ENCODE peak calls at places on chromosomes 5 and 9, in eight cellular contexts. E, I, X, O, U, Y, R and C are unnamed samples.

GRCh38 chr5:138282918-138283742 is 8.7 kb upstream of the GFRA3 start:
- DNase-seq in O (peak), X (peak), E (no peak), U (peak), I (peak), Y (peak), R (peak), C (peak)

GRCh38 chr9:78115073-78115472 is 83.5 kb upstream of the GNAQ start:
- DNase-seq in R (no peak), O (no peak), Y (no peak), E (no peak), I (peak), U (no peak), X (no peak), C (peak)

GRCh38 chr5:172235132-172235780 is 41.3 kb downstream of the EFCAB9 start:
- DNase-seq in Y (peak), E (no peak), O (no peak), X (no peak), U (no peak), I (peak), R (no peak), C (peak)

GRCh38 chr5:42522783-42523182 is 99.5 kb downstream of the GHR start:
- DNase-seq in I (no peak), O (no peak), U (no peak), Y (no peak), E (no peak), X (no peak), R (no peak), C (no peak)

GRCh38 chr9:128169925-128170324 is 9.9 kb downstream of the BBLN start:
- DNase-seq in I (no peak), E (no peak), O (peak), U (no peak), X (no peak), R (no peak), Y (no peak), C (no peak)

GRCh38 chr9:36486933-36487481 is 85.7 kb upstream of the MELK start:
- DNase-seq in Y (no peak), O (peak), E (peak), U (peak), R (peak), I (peak), X (peak), C (peak)

GRCh38 chr9:19471737-19472648 is 63.2 kb downstream of the ACER2 start:
- DNase-seq in E (peak), U (peak), Y (peak), I (peak), O (peak), R (peak), X (peak), C (peak)

GRCh38 chr5:87562068-87562467 is 149.3 kb upstream of the CCNH start:
- DNase-seq in X (no peak), I (no peak), E (no peak), Y (no peak), O (no peak), U (no peak), R (no peak), C (no peak)

GRCh38 chr5:149960272-149961185 is at the start of gene SLC26A2:
- DNase-seq in U (peak), R (peak), O (peak), X (peak), I (peak), Y (peak), E (peak), C (peak)

GRCh38 chr9:19533373-19533772 is 124.6 kb downstream of the ACER2 start:
- DNase-seq in Y (peak), X (no peak), O (no peak), U (no peak), R (no peak), E (no peak), I (no peak), C (no peak)

GRCh38 chr9:72442212-72442607 is 77.2 kb upstream of the ZFAND5 start:
- DNase-seq in X (no peak), Y (peak), I (no peak), E (no peak), U (no peak), R (no peak), O (no peak), C (no peak)

GRCh38 chr5:83331842-83332241 is 139.7 kb upstream of the VCAN start:
- DNase-seq in R (no peak), I (no peak), X (no peak), E (no peak), U (no peak), O (no peak), Y (peak), C (no peak)

GRCh38 chr5:167982-168660 is 23.2 kb upstream of the LRRC14B start:
- DNase-seq in O (no peak), I (no peak), Y (peak), E (no peak), U (no peak), R (no peak), X (peak), C (no peak)

GRCh38 chr9:95018099-95018927 is 291.8 kb downstream of the AOPEP start:
- DNase-seq in O (no peak), X (no peak), Y (peak), R (peak), U (no peak), E (no peak), I (no peak), C (no peak)

GRCh38 chr9:33350310-33350709 is 52.1 kb downstream of the AQP7 start:
- DNase-seq in X (no peak), U (no peak), Y (peak), O (no peak), I (no peak), R (no peak), E (no peak), C (no peak)

GRCh38 chr5:151745071-151745705 is 13.2 kb downstream of the ATOX1 start:
- DNase-seq in O (no peak), E (peak), I (no peak), X (no peak), R (no peak), Y (peak), U (peak), C (peak)

GRCh38 chr5:160929906-160930305 is 77.9 kb upstream of the ATP10B start:
- DNase-seq in X (no peak), O (no peak), I (no peak), E (no peak), U (no peak), Y (no peak), R (no peak), C (no peak)

GRCh38 chr5:81829242-81829641 is 78.3 kb upstream of the SSBP2 start:
- DNase-seq in U (no peak), O (no peak), I (no peak), X (no peak), Y (no peak), E (no peak), R (no peak), C (no peak)

GRCh38 chr9:85716031-85716877 is 25.5 kb downstream of the AGTPBP1 start:
- DNase-seq in R (no peak), I (peak), O (no peak), U (no peak), E (no peak), Y (no peak), X (no peak), C (peak)

GRCh38 chr5:65203746-65204145 is 278.0 kb downstream of the ADAMTS6 start:
- DNase-seq in R (no peak), Y (peak), I (no peak), O (no peak), X (no peak), U (no peak), E (no peak), C (no peak)

GRCh38 chr9:128555180-128555721 is 2.9 kb downstream of the SPTAN1 start:
- DNase-seq in I (no peak), X (no peak), U (peak), O (no peak), R (no peak), Y (peak), E (no peak), C (no peak)

GRCh38 chr5:149550608-149551226 is 522 bp downstream of the CSNK1A1 start:
- DNase-seq in Y (no peak), R (no peak), U (no peak), E (peak), I (peak), X (no peak), O (no peak), C (no peak)

GRCh38 chr5:150846651-150847333 is 471 bp downstream of the IRGM start:
- DNase-seq in U (peak), R (peak), X (peak), Y (peak), O (peak), E (peak), I (peak), C (peak)

GRCh38 chr9:114489928-114490327 is 15.3 kb downstream of the WHRN start:
- DNase-seq in O (no peak), E (no peak), I (no peak), Y (no peak), U (no peak), X (no peak), R (no peak), C (no peak)

GRCh38 chr9:20518735-20519134 is 103.6 kb downstream of the MLLT3 start:
- DNase-seq in Y (no peak), O (no peak), R (no peak), U (no peak), E (no peak), I (no peak), X (no peak), C (no peak)

GRCh38 chr9:91946825-91947224 is 3.2 kb downstream of the ROR2 start:
- DNase-seq in R (no peak), E (no peak), Y (peak), U (no peak), X (no peak), I (no peak), O (no peak), C (no peak)

GRCh38 chr5:6158974-6159863 is 219.1 kb downstream of the MED10 start:
- DNase-seq in Y (peak), E (no peak), U (no peak), X (no peak), R (no peak), O (no peak), I (no peak), C (no peak)

GRCh38 chr5:169893010-169893409 is 87.3 kb downstream of the INSYN2B start:
- DNase-seq in X (no peak), E (no peak), R (no peak), Y (no peak), I (no peak), U (no peak), O (no peak), C (no peak)

GRCh38 chr9:129141066-129142041 is 30.1 kb downstream of the PTPA start:
- DNase-seq in X (peak), O (peak), I (peak), R (peak), U (peak), E (peak), Y (peak), C (peak)

GRCh38 chr5:33311893-33312292 is 128.9 kb upstream of the TARS1 start:
- DNase-seq in U (no peak), X (no peak), E (no peak), I (no peak), Y (peak), O (no peak), R (no peak), C (no peak)

GRCh38 chr9:127634698-127635097 is 22.6 kb downstream of the STXBP1 start:
- DNase-seq in Y (no peak), R (no peak), E (no peak), O (peak), X (no peak), U (no peak), I (peak), C (peak)

GRCh38 chr5:11411621-11412020 is 492.6 kb downstream of the CTNND2 start:
- DNase-seq in U (no peak), I (no peak), Y (no peak), O (no peak), X (no peak), R (no peak), E (no peak), C (no peak)

GRCh38 chr9:120915854-120916495 is 10.6 kb downstream of the TRAF1 start:
- DNase-seq in E (no peak), R (no peak), U (no peak), I (peak), Y (no peak), X (no peak), O (peak), C (peak)

GRCh38 chr9:26744362-26744965 is 148.1 kb downstream of the CAAP1 start:
- DNase-seq in Y (peak), X (no peak), U (no peak), R (no peak), I (peak), E (no peak), O (no peak), C (peak)

GRCh38 chr5:68251804-68252648 is 36.5 kb downstream of the PIK3R1 start:
- DNase-seq in U (peak), Y (peak), O (no peak), I (no peak), E (no peak), X (peak), R (peak), C (no peak)
- H3K4me3 ChIP-seq in U (no peak), Y (no peak), O (no peak), I (no peak), E (no peak), X (no peak), R (peak), C (no peak)

GRCh38 chr5:113510836-113511451 is 2.5 kb upstream of the YTHDC2 start:
- DNase-seq in E (no peak), X (no peak), O (no peak), R (no peak), I (peak), U (no peak), Y (peak), C (peak)
- TF ChIP-seq CTCF in E (no peak), X (peak), O (peak), R (peak), I (peak), U (no peak), Y (peak), C (peak)

DNA sequence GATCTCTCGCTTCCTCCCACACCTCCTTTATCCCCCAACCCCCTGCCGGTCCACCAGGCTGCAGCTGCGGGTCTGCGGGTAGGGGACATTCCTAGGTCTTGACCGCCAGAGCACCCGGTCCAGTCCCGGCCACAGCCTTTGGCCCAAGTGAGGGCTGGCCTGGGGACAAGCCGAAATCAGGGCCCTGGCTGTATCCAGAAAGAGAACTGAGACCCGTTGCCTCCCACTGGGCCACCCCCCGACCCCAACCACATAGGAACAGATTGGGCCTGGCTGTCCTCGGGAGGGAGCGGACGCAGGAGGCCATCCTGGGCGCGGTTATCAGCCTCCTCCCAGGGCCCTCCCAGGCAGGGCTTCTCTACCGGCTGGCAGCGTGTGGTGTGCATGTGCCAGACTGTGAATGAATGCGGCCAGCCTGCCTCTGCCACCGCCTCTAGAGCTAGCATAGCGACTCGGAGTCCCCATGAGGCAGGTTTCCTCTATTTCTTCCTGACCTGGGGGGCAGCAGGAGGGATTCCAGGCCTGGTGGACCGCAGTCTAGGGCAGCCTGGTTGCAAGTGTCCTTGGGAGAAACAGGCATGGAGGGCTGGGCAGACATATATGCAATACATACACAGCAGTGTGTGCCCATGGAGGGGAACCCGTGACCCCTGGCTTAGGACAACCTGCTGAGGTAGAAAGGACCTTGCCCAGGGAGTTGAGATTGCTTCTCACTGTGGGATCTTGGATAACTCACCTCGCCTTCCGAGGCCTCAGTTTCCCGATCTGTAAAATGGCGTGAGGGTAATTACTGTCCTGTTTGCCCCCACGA is 1.2 kb downstream of the N4BP3 start:
- DNase-seq in E (peak), Y (no peak), R (no peak), X (no peak), O (no peak), I (peak), U (no peak), C (peak)
- H3K4me3 ChIP-seq in E (peak), Y (no peak), R (peak), X (no peak), O (peak), I (peak), U (peak), C (peak)

DNA sequence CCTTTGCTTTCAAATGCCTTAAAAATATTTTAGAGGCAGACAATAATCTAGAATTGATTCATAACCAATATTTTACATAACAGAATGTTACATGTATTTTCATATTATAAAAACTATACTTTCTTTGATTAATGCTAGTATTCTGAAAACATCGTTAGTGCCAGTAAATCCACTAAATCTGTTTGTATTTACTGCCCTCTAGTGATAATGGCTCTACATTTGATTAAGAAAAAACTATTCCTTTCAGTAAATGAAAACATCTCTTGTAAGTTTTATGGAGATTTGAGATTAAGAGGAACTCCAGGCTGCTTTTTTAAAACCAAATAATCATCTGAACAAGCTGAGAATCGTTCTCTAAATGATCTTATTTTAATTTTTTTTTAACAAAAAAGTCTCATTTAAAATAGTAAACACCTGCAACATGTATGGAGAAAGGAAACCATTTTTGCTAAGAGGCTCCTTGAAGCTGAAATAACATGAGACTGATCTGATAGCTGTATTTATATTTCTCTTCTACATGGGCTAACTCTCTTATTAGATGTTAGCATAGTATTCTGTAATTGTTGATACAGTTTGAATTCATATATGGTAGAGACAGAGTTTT is 424.7 kb downstream of the RAB3C start:
- DNase-seq in E (no peak), R (no peak), Y (peak), X (no peak), I (peak), O (no peak), U (no peak), C (peak)
- TF ChIP-seq CTCF in E (peak), R (peak), Y (no peak), X (peak), I (peak), O (peak), U (no peak), C (peak)